ENCODE peak calls at places on chromosome 22, in five cellular contexts. M, E, Y, Q and B are unnamed samples.

GRCh38 chr22:30005213-30005857 is 74.9 kb upstream of the HORMAD2 start:
- DNase-seq in Q (peak), Y (peak), E (peak), M (peak), B (no peak)

GRCh38 chr22:35219012-35219411 is 38.3 kb upstream of the HMGXB4 start:
- DNase-seq in E (no peak), Y (no peak), Q (no peak), M (peak), B (no peak)

GRCh38 chr22:46575915-46576555 is 38.6 kb upstream of the CELSR1 start:
- DNase-seq in Y (peak), M (no peak), E (no peak), Q (peak), B (no peak)

GRCh38 chr22:29914165-29914564 is 31.2 kb downstream of the MTMR3 start:
- DNase-seq in Y (no peak), E (no peak), M (no peak), Q (no peak), B (no peak)

GRCh38 chr22:41848468-41848867 is 15.6 kb downstream of the SREBF2 start:
- DNase-seq in Q (no peak), E (no peak), M (no peak), Y (no peak), B (no peak)

GRCh38 chr22:30169002-30169401 is 77.6 kb downstream of the LIF start:
- DNase-seq in E (no peak), M (no peak), Q (no peak), Y (no peak), B (no peak)

GRCh38 chr22:28882545-28882877 is 861 bp upstream of the ZNRF3 start:
- DNase-seq in Q (no peak), Y (no peak), M (no peak), E (no peak), B (no peak)

GRCh38 chr22:47421846-47422245 is 659.4 kb downstream of the TBC1D22A start:
- DNase-seq in Y (no peak), M (no peak), E (no peak), Q (no peak), B (no peak)

GRCh38 chr22:44381761-44382454 is 69.2 kb upstream of the SHISAL1 start:
- DNase-seq in Q (no peak), Y (no peak), E (no peak), M (no peak), B (no peak)

GRCh38 chr22:48960981-48961655 is 866.6 kb downstream of the BRD1 start:
- DNase-seq in E (no peak), Q (no peak), Y (no peak), M (no peak), B (no peak)

GRCh38 chr22:28283025-28283654 is 364.1 kb upstream of the PITPNB start:
- DNase-seq in Q (no peak), M (no peak), E (no peak), Y (no peak), B (no peak)

GRCh38 chr22:48333323-48333763 is 1494.3 kb downstream of the BRD1 start:
- DNase-seq in E (no peak), Y (no peak), M (no peak), Q (no peak), B (no peak)

GRCh38 chr22:48689206-48689605 is 1138.5 kb downstream of the BRD1 start:
- DNase-seq in M (no peak), Y (no peak), E (no peak), Q (no peak), B (no peak)

GRCh38 chr22:29623059-29623458 is 19.6 kb downstream of the NF2 start:
- DNase-seq in Q (no peak), E (no peak), M (no peak), Y (no peak), B (no peak)

GRCh38 chr22:40276877-40277823 is 69.2 kb upstream of the ADSL start:
- DNase-seq in E (no peak), Q (no peak), M (no peak), Y (no peak), B (peak)

GRCh38 chr22:38017272-38017920 is 33.0 kb upstream of the SOX10 start:
- DNase-seq in Y (no peak), Q (no peak), M (no peak), E (no peak), B (no peak)

GRCh38 chr22:47304854-47305253 is 542.4 kb downstream of the TBC1D22A start:
- DNase-seq in M (no peak), Q (no peak), Y (no peak), E (no peak), B (no peak)

GRCh38 chr22:50112151-50113118 is 22.6 kb downstream of the MOV10L1 start:
- DNase-seq in Y (no peak), Q (no peak), E (no peak), M (no peak), B (no peak)

GRCh38 chr22:47190276-47190956 is 428.0 kb downstream of the TBC1D22A start:
- DNase-seq in Y (no peak), Q (no peak), E (no peak), M (no peak), B (no peak)

GRCh38 chr22:49767355-49768062 is 60.2 kb downstream of the BRD1 start:
- DNase-seq in Q (peak), Y (peak), M (peak), E (peak), B (peak)

GRCh38 chr22:44862981-44863860 is 110.8 kb downstream of the ARHGAP8 start:
- DNase-seq in Q (peak), Y (no peak), M (peak), E (no peak), B (no peak)

GRCh38 chr22:35431483-35432205 is 31.7 kb downstream of the MCM5 start:
- DNase-seq in M (no peak), Y (no peak), E (no peak), Q (no peak), B (no peak)

GRCh38 chr22:46122511-46122971 is 27.8 kb upstream of the PPARA start:
- DNase-seq in M (peak), Y (peak), E (peak), Q (peak), B (no peak)

GRCh38 chr22:50076646-50077624 is 8.3 kb downstream of the MLC1 start:
- DNase-seq in Q (no peak), M (no peak), Y (no peak), E (no peak), B (no peak)

GRCh38 chr22:44707752-44708151 is 5.7 kb downstream of the PRR5 start:
- DNase-seq in Q (no peak), M (no peak), Y (no peak), E (no peak), B (no peak)

GRCh38 chr22:29795663-29796062 is 28.5 kb downstream of the UQCR10 start:
- DNase-seq in Y (no peak), E (no peak), M (no peak), Q (no peak), B (no peak)

GRCh38 chr22:32158712-32159533 is at the start of gene C22orf42:
- DNase-seq in M (no peak), Y (no peak), E (no peak), Q (no peak), B (no peak)

GRCh38 chr22:31561238-31561887 is 65.0 kb downstream of the SFI1 start:
- DNase-seq in Y (peak), M (peak), E (peak), Q (peak), B (peak)

GRCh38 chr22:44341431-44342346 is 28.9 kb upstream of the SHISAL1 start:
- DNase-seq in E (no peak), Y (peak), Q (peak), M (no peak), B (no peak)

GRCh38 chr22:30423296-30423958 is 2.1 kb upstream of the MTFP1 start:
- DNase-seq in E (no peak), Y (peak), Q (no peak), M (peak), B (no peak)

GRCh38 chr22:41560095-41560487 is 719 bp upstream of the CSDC2 start:
- DNase-seq in E (no peak), Q (no peak), Y (peak), M (no peak), B (no peak)

GRCh38 chr22:50676661-50677492 is 4.3 kb downstream of the SHANK3 start:
- DNase-seq in E (no peak), Y (no peak), Q (no peak), M (no peak), B (no peak)

GRCh38 chr22:46674367-46674781 is 54.2 kb downstream of the GRAMD4 start:
- DNase-seq in M (no peak), Y (no peak), E (no peak), Q (no peak), B (no peak)

DNA sequence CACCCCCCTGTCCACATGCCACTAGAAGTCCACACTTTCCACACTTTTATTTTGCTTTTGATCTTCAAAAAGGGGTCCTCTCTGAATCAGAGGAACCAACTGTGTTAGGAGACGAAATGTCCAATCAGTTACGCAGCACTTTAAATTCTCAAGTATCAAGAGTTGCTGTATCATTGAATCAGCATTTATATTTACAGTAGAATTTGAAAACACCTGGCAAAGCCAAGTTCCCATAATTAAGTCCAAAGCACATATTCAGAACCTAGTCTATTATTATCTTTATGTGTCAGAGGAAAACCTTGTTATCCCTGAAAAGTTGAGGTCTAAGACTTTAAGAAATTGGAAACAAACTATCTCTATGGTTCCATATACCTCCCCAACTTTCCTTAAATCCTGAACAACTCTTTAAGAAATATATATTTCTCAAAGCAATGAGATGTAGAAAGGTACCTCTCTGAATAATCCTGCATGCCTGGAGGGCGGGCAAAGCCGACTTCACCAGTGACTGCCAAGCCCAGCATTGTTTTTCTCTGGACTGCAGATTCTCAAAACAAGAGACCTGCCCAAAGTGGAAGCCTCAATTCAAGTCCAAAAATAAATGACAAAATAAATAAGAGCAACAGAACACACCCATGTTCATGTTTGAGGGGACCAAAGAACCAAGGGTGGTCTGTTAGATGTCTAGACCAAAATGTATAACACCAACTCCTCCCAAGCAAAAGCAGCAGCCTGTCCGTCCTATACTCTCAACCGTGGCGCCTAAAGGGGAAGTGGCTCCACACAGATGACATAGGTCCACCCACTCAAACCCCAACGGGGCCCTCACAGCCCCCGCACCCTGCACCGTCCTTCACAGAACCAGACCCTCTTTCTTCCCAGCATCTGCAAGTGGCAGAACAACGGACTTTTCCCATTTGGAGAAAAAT is 76.0 kb upstream of the ARFGAP3 start:
- DNase-seq in E (no peak), M (peak), Q (no peak), Y (no peak), B (no peak)
- H3K4me3 ChIP-seq in E (no peak), M (no peak), Q (no peak), Y (no peak), B (no peak)

GRCh38 chr22:22920910-22921550 is 33.4 kb downstream of the IGLL5 start:
- DNase-seq in Q (no peak), Y (no peak), M (peak), E (no peak), B (no peak)
- H3K4me3 ChIP-seq in Q (no peak), Y (no peak), M (no peak), E (no peak), B (no peak)

GRCh38 chr22:19122752-19123492 is 710 bp upstream of the DGCR2 start:
- DNase-seq in Q (peak), E (no peak), M (no peak), Y (peak), B (no peak)

GRCh38 chr22:19119949-19120348 is 2.3 kb downstream of the DGCR2 start:
- DNase-seq in Y (no peak), M (no peak), E (no peak), Q (no peak), B (no peak)

GRCh38 chr22:19122143-19122751 is at the start of gene DGCR2:
- DNase-seq in Q (peak), Y (peak), M (peak), E (peak), B (peak)

GRCh38 chr22:19120829-19121630 is 1.2 kb downstream of the DGCR2 start:
- DNase-seq in M (peak), Y (peak), E (peak), Q (peak), B (no peak)

DNA sequence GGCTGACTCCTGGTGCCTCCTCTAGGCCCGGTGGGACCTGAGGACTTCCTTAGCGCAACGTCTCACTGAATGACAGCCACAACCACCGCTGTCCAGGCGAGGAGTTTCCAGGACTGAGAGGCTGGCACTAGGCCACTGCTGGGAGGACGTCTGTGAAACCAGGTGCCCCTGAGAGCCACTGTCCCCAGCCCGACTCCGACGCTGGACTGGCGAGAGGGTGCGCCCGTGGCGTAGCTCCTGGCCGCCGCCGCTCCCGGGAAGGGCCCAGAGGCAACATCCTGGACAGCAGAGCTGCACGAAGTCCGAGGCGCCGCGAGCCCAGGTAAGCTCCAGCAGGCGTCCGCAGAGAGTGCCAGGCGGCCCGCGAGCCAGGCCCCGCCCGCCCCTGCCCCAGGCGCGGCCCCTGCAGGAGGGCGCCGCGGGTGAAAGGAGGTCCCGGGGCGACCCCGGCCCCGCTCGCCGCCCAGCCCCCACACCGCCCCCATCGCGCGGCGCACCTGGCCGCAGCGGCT is 525 bp downstream of the DGCR2 start:
- DNase-seq in M (peak), Y (peak), Q (peak), E (no peak), B (peak)
- H3K4me3 ChIP-seq in M (peak), Y (peak), Q (peak), E (peak), B (peak)

DNA sequence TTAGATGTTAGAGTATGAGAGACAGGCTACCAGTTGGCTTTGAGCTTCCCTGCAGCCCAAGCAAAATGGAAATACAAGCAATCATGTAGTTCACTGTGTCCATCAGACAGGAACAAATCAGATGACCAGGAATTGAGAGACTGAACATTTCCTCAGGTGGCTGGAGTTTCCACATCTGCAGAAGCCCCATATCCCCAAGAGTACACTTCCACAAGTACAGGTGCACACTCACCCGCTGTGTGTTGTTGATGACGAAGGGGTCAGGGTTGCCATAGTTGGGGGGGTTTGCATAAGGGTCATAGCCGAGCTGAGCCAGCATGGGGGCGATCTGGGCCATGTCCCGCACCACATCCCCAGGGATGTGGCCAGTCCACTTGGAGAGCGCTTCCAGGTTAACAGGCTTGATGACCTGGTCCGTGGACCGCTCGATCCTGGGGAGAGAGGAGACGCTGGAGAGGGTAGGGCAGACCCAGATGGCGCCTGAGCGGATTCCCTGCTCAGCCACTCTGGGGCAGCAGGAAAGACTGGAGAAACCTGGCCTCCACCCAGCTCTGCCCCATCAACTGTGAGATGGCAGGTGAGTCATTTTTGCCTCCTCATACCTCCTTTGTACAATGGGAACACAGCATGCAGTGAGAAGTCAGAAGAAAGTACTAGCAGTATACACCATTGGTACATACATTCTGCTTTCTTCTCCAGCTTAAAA is 23.9 kb upstream of the TFIP11 start:
- DNase-seq in Q (no peak), Y (no peak), M (no peak), E (no peak), B (no peak)
- H3K4me3 ChIP-seq in Q (no peak), Y (no peak), M (no peak), E (no peak), B (no peak)

GRCh38 chr22:25420471-25420924 is 144.0 kb upstream of the GRK3 start:
- DNase-seq in Q (peak), E (no peak), M (no peak), Y (no peak), B (no peak)
- H3K4me3 ChIP-seq in Q (peak), E (peak), M (no peak), Y (peak), B (no peak)

DNA sequence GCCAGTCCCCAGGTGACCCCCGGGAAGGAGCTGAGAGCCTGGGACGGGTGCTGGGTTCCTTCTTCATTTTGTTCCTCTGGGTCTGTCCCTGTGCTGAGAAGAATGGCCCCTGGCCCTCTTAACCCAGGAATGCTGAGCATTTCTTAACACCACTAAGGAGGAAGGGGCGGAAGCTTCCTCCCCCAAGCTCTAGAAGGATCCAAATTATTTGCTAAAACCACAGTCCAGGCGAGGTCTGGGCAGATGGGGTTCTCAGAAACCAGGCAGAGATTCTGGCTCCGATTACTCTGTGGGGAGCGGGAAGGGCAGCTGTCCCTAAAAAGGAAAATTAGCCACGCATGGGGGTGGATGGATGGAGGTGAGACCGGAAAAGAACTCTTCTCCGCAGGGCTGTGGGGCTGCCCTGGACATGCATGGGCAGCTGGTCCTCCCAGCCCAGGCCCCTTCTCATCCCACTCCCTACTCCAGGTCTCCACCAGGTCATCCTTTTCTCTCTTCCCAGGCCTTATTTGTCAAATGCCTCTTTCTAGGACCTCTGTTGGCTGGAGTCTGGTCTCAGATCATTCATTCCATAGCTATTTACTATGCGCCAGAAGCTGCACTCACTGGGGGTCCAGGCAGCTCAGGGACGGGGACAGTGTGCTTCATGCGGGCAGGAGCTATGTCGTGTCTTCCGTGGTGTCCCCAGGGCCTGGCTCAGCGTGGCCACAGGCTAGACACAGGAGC is 45.0 kb upstream of the MYH9 start:
- DNase-seq in E (peak), M (no peak), Y (peak), Q (no peak), B (no peak)
- H3K4me3 ChIP-seq in E (peak), M (no peak), Y (no peak), Q (no peak), B (no peak)

DNA sequence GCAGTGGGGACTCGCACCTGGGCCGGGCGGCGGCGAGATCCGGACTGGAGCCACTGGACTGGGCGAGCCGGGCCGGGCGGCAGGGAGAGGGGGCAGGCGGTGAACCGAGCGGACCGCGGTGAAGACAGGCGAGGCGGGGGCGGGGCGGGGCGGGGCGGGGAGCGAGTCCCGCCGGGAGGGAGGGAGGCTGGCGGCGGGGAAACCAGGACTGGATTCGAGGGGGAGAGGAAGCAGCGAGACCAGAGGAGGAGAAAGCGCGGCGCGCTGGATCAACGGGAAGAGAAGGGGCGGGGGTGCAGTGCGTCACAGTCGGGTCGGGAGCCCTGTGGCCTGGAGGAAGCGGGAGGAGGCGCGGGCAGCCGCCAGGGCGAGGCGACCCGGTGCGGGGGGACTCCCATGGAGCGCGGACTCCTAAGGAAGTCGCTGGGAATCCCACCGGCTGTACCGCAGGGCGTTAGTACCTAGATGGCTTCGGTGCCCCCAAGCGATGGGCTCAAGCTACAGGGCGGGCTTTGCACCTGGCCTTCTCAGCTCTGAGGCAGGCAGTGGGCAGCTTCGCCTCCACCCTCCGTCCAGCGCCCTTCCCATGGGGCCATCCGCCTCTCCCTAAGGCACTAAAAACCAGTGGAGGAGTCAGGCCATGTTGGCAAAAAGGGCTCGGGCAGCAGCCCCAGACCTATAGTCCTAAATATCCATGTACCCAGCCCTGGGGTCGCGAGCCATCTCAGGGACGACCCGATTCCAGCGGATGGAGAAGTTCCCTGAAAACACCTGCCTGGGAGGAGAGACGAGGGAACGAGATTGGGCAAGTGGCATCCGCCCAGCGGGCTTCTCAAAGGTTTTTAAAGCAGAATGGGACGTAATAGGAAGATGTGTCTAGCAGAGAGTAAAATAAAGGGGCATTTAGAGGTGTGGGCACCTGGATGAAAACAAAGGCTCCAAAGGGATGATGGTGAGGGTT is at the start of gene TMEM121B:
- DNase-seq in Q (peak), M (peak), E (no peak), Y (peak), B (no peak)
- H3K4me3 ChIP-seq in Q (peak), M (peak), E (peak), Y (peak), B (peak)